ENCODE peak calls at places on chromosomes 4 and X, in seven cellular contexts. N is activated CD4-positive, alpha-beta T cell treated with anti-CD3 and anti-CD28 coated beads, Interleukin-2, amount 50 U/mL, for 1 hour; K is NCI-H2029; M is NCI-H510A; E is endothelial cell; P is astrocyte of the hippocampus; X is NCI-H774. U is an unnamed sample.

GRCh38 chrX:110442631-110443030 is 84.0 kb downstream of the RTL9 start:
- DNase-seq in M (no peak), E (peak; percentile 15), K (no peak), N (no peak), X (no peak), P (peak; percentile 34), U (peak; percentile 61)

GRCh38 chr4:169116270-169116901 is 106.3 kb upstream of the CBR4 start:
- DNase-seq in N (no peak), E (no peak), X (no peak), K (no peak), M (no peak), P (no peak), U (peak; percentile 37)

GRCh38 chr4:1410491-1411325 is 4.5 kb upstream of the NKX1-1 start:
- DNase-seq in X (no peak), N (peak; percentile 45), M (no peak), E (peak; percentile 95), P (peak; percentile 79), K (no peak), U (peak; percentile 18)

GRCh38 chrX:74178536-74178935 is 125.4 kb upstream of the ZCCHC13 start:
- DNase-seq in X (no peak), M (no peak), N (no peak), K (no peak), P (peak; percentile 30), E (peak; percentile 3), U (no peak)

GRCh38 chrX:77930581-77930980 is 20.1 kb downstream of the ATP7A start:
- DNase-seq in P (no peak), E (no peak), X (no peak), M (no peak), N (no peak), K (no peak), U (no peak)

GRCh38 chrX:94435799-94436198 is 761.8 kb downstream of the FAM133A start:
- DNase-seq in K (no peak), M (no peak), P (no peak), N (no peak), E (no peak), X (no peak), U (no peak)

GRCh38 chr4:6944311-6945051 is 34.9 kb downstream of the TBC1D14 start:
- DNase-seq in M (no peak), X (no peak), E (no peak), N (no peak), K (no peak), P (no peak), U (peak; percentile 86)

GRCh38 chrX:155877288-155877687 is 3.9 kb upstream of the VAMP7 start:
- DNase-seq in P (no peak), M (no peak), E (no peak), K (no peak), X (no peak), N (no peak), U (no peak)

GRCh38 chr4:175330236-175330635 is 412.1 kb downstream of the ADAM29 start:
- DNase-seq in X (no peak), K (no peak), E (no peak), N (no peak), P (peak; percentile 8), M (no peak), U (no peak)